ENCODE peak calls at places on chromosome 1, in eight cellular contexts. F, T, O, L, G, K, A and Y are unnamed samples.

GRCh38 chr1:55623339-55623738 is 408.2 kb upstream of the USP24 start:
- DNase-seq in F (peak), T (no peak), O (no peak), L (no peak), G (peak), K (no peak), A (no peak), Y (no peak)

GRCh38 chr1:232900818-232901217 is 49.6 kb upstream of the NTPCR start:
- DNase-seq in F (peak), T (no peak), O (no peak), L (no peak), G (no peak), K (no peak), A (no peak), Y (no peak)

GRCh38 chr1:119483441-119484200 is 23.4 kb upstream of the HSD3B1 start:
- DNase-seq in F (no peak), T (no peak), O (no peak), L (no peak), G (no peak), K (no peak), A (no peak), Y (no peak)

GRCh38 chr1:244788493-244789275 is 46.8 kb upstream of the COX20 start:
- DNase-seq in F (no peak), T (no peak), O (no peak), L (peak), G (no peak), K (no peak), A (no peak), Y (no peak)

GRCh38 chr1:41390171-41390570 is 28.9 kb downstream of the FOXO6 start:
- DNase-seq in F (no peak), T (no peak), O (no peak), L (no peak), G (peak), K (no peak), A (no peak), Y (no peak)

GRCh38 chr1:216750031-216750627 is 26.9 kb upstream of the ESRRG start:
- DNase-seq in F (peak), T (no peak), O (peak), L (peak), G (peak), K (peak), A (peak), Y (peak)

GRCh38 chr1:36881071-36881405 is 153.3 kb downstream of the GRIK3 start:
- DNase-seq in F (no peak), T (peak), O (no peak), L (no peak), G (no peak), K (no peak), A (no peak), Y (no peak)

GRCh38 chr1:56095924-56096655 is 483.3 kb downstream of the PLPP3 start:
- DNase-seq in F (peak), T (no peak), O (no peak), L (no peak), G (no peak), K (peak), A (no peak), Y (no peak)

GRCh38 chr1:99969260-99969728 is 502 bp upstream of the SLC35A3 start:
- DNase-seq in F (peak), T (no peak), O (peak), L (peak), G (peak), K (no peak), A (peak), Y (peak)

GRCh38 chr1:1432951-1433803 is 2.3 kb upstream of the VWA1 start:
- DNase-seq in F (peak), T (peak), O (no peak), L (peak), G (peak), K (no peak), A (peak), Y (peak)

GRCh38 chr1:32701421-32701911 is 1.1 kb downstream of the SYNC start:
- DNase-seq in F (no peak), T (peak), O (no peak), L (no peak), G (no peak), K (no peak), A (no peak), Y (no peak)
- H3K27ac ChIP-seq in F (no peak), T (peak), O (no peak), L (no peak), G (peak), K (peak), A (peak), Y (no peak)

GRCh38 chr1:65177457-65177856 is 29.5 kb downstream of the AK4 start:
- DNase-seq in F (no peak), T (no peak), O (no peak), L (no peak), G (no peak), K (no peak), A (peak), Y (no peak)
- H3K27ac ChIP-seq in F (no peak), T (no peak), O (peak), L (no peak), G (peak), K (no peak), A (no peak), Y (no peak)

GRCh38 chr1:91829293-91830153 is 56.4 kb downstream of the TGFBR3 start:
- DNase-seq in F (no peak), T (no peak), O (no peak), L (no peak), G (no peak), K (no peak), A (no peak), Y (no peak)
- H3K27ac ChIP-seq in F (peak), T (peak), O (peak), L (no peak), G (no peak), K (no peak), A (peak), Y (no peak)

GRCh38 chr1:148333875-148334338 is 149.2 kb downstream of the PPIAL4G start:
- DNase-seq in F (no peak), T (no peak), O (no peak), L (no peak), G (no peak), K (peak), A (no peak), Y (peak)
- H3K27ac ChIP-seq in F (peak), T (peak), O (peak), L (peak), G (peak), K (no peak), A (peak), Y (peak)

DNA sequence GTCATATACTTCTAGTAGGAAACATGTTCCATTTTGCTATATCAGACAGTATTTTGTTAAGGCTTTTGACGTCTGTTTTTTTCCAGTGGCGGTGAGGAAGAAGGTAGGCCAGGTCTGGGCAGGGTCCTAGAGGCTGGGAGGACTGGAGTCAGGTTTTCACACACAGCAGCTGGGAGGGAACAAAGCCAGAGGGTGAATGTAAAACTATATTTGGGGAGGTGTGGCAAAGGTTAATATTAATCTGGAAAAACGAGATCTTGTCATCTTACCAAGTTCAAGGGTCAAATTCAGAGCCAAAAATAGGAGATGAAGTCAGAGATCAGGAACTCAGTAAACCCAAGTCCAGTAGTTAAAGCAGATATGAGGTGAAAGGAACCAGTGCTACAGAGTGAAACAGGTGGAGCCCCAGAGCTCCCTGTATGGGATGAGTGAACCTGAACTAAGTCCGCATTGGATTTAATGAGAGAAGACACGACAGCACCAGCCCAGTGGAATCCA is 10.7 kb upstream of the OTUD7B start:
- DNase-seq in F (peak), T (no peak), O (no peak), L (no peak), G (peak), K (no peak), A (no peak), Y (no peak)
- H3K27ac ChIP-seq in F (peak), T (no peak), O (no peak), L (no peak), G (peak), K (no peak), A (no peak), Y (no peak)